ENCODE peak calls at places on chromosome 20, in five cellular contexts. One of them, this sample, is unnamed.

GRCh38 chr20:45817652-45818194 is 5.3 kb downstream of the UBE2C start:
- DNase-seq in fibroblast of lung: peak
- DNase-seq in neural crest cell: no peak
- DNase-seq in CD8-positive, alpha-beta T cell: no peak
- DNase-seq in HCT116: no peak
- DNase-seq in this sample: no peak

GRCh38 chr20:45924391-45925261 is 9.9 kb upstream of the PCIF1 start:
- DNase-seq in fibroblast of lung: peak
- DNase-seq in neural crest cell: no peak
- DNase-seq in CD8-positive, alpha-beta T cell: no peak
- DNase-seq in HCT116: no peak
- DNase-seq in this sample: no peak

GRCh38 chr20:34309691-34310090 is 6.5 kb upstream of the AHCY start:
- DNase-seq in fibroblast of lung: no peak
- DNase-seq in neural crest cell: no peak
- DNase-seq in CD8-positive, alpha-beta T cell: no peak
- DNase-seq in HCT116: no peak
- DNase-seq in this sample: no peak

GRCh38 chr20:4375881-4376280 is 345.8 kb upstream of the PRND start:
- DNase-seq in fibroblast of lung: peak
- DNase-seq in neural crest cell: no peak
- DNase-seq in CD8-positive, alpha-beta T cell: no peak
- DNase-seq in HCT116: no peak
- DNase-seq in this sample: no peak

GRCh38 chr20:60297649-60298048 is 339.4 kb downstream of the CDH26 start:
- DNase-seq in fibroblast of lung: no peak
- DNase-seq in neural crest cell: no peak
- DNase-seq in CD8-positive, alpha-beta T cell: no peak
- DNase-seq in HCT116: no peak
- DNase-seq in this sample: no peak

GRCh38 chr20:21125072-21125848 is 622 bp upstream of the KIZ start:
- DNase-seq in fibroblast of lung: peak
- DNase-seq in neural crest cell: peak
- DNase-seq in CD8-positive, alpha-beta T cell: no peak
- DNase-seq in HCT116: peak
- DNase-seq in this sample: no peak

GRCh38 chr20:35226775-35227681 is 538 bp downstream of the MMP24 start:
- DNase-seq in fibroblast of lung: peak
- DNase-seq in neural crest cell: peak
- DNase-seq in CD8-positive, alpha-beta T cell: peak
- DNase-seq in HCT116: no peak
- DNase-seq in this sample: peak

GRCh38 chr20:9348746-9349145 is 165.6 kb upstream of the LAMP5 start:
- DNase-seq in fibroblast of lung: peak
- DNase-seq in neural crest cell: no peak
- DNase-seq in CD8-positive, alpha-beta T cell: no peak
- DNase-seq in HCT116: no peak
- DNase-seq in this sample: no peak

GRCh38 chr20:34949120-34949519 is 6.5 kb downstream of the GSS start:
- DNase-seq in fibroblast of lung: no peak
- DNase-seq in neural crest cell: no peak
- DNase-seq in CD8-positive, alpha-beta T cell: no peak
- DNase-seq in HCT116: no peak
- DNase-seq in this sample: no peak

GRCh38 chr20:25294459-25295385 is 46.8 kb downstream of the PYGB start:
- DNase-seq in fibroblast of lung: peak
- DNase-seq in neural crest cell: peak
- DNase-seq in CD8-positive, alpha-beta T cell: peak
- DNase-seq in HCT116: peak
- DNase-seq in this sample: peak

GRCh38 chr20:61352381-61353260 is 100.6 kb downstream of the CDH4 start:
- DNase-seq in fibroblast of lung: no peak
- DNase-seq in neural crest cell: no peak
- DNase-seq in CD8-positive, alpha-beta T cell: no peak
- DNase-seq in HCT116: no peak
- DNase-seq in this sample: no peak

GRCh38 chr20:19944772-19945459 is 72.2 kb upstream of the NAA20 start:
- DNase-seq in fibroblast of lung: peak
- DNase-seq in neural crest cell: no peak
- DNase-seq in CD8-positive, alpha-beta T cell: no peak
- DNase-seq in HCT116: no peak
- DNase-seq in this sample: no peak

GRCh38 chr20:3134151-3134550 is 25.5 kb downstream of the FASTKD5 start:
- DNase-seq in fibroblast of lung: no peak
- DNase-seq in neural crest cell: no peak
- DNase-seq in CD8-positive, alpha-beta T cell: no peak
- DNase-seq in HCT116: no peak
- DNase-seq in this sample: no peak

GRCh38 chr20:47929368-47930115 is 144.3 kb upstream of the SULF2 start:
- DNase-seq in fibroblast of lung: peak
- DNase-seq in neural crest cell: no peak
- DNase-seq in CD8-positive, alpha-beta T cell: no peak
- DNase-seq in HCT116: peak
- DNase-seq in this sample: no peak

GRCh38 chr20:51311636-51312479 is 230.7 kb downstream of the NFATC2 start:
- DNase-seq in fibroblast of lung: peak
- DNase-seq in neural crest cell: no peak
- DNase-seq in CD8-positive, alpha-beta T cell: no peak
- DNase-seq in HCT116: no peak
- DNase-seq in this sample: no peak

GRCh38 chr20:50504231-50504823 is 5.9 kb upstream of the PTPN1 start:
- DNase-seq in fibroblast of lung: no peak
- DNase-seq in neural crest cell: no peak
- DNase-seq in CD8-positive, alpha-beta T cell: no peak
- DNase-seq in HCT116: peak
- DNase-seq in this sample: no peak

GRCh38 chr20:47878601-47879004 is 93.3 kb upstream of the SULF2 start:
- DNase-seq in fibroblast of lung: no peak
- DNase-seq in neural crest cell: no peak
- DNase-seq in CD8-positive, alpha-beta T cell: no peak
- DNase-seq in HCT116: no peak
- DNase-seq in this sample: no peak

GRCh38 chr20:40757087-40757486 is 68.1 kb upstream of the MAFB start:
- DNase-seq in fibroblast of lung: no peak
- DNase-seq in neural crest cell: no peak
- DNase-seq in CD8-positive, alpha-beta T cell: no peak
- DNase-seq in HCT116: no peak
- DNase-seq in this sample: no peak

GRCh38 chr20:17372831-17373440 is 146.1 kb downstream of the PCSK2 start:
- DNase-seq in fibroblast of lung: no peak
- DNase-seq in neural crest cell: no peak
- DNase-seq in CD8-positive, alpha-beta T cell: no peak
- DNase-seq in HCT116: no peak
- DNase-seq in this sample: no peak

GRCh38 chr20:47231382-47232042 is 125.0 kb downstream of the ZMYND8 start:
- DNase-seq in fibroblast of lung: peak
- DNase-seq in neural crest cell: no peak
- DNase-seq in CD8-positive, alpha-beta T cell: no peak
- DNase-seq in HCT116: no peak
- DNase-seq in this sample: no peak

GRCh38 chr20:34946661-34947060 is 8.9 kb downstream of the GSS start:
- DNase-seq in fibroblast of lung: peak
- DNase-seq in neural crest cell: no peak
- DNase-seq in CD8-positive, alpha-beta T cell: no peak
- DNase-seq in HCT116: no peak
- DNase-seq in this sample: no peak

GRCh38 chr20:10701607-10702006 is 27.8 kb upstream of the JAG1 start:
- DNase-seq in fibroblast of lung: no peak
- DNase-seq in neural crest cell: no peak
- DNase-seq in CD8-positive, alpha-beta T cell: no peak
- DNase-seq in HCT116: no peak
- DNase-seq in this sample: no peak

GRCh38 chr20:13220857-13221297 is at the start of gene ISM1:
- DNase-seq in fibroblast of lung: peak
- DNase-seq in neural crest cell: peak
- DNase-seq in CD8-positive, alpha-beta T cell: peak
- DNase-seq in HCT116: no peak
- DNase-seq in this sample: no peak

GRCh38 chr20:10578607-10579006 is 95.2 kb downstream of the JAG1 start:
- DNase-seq in fibroblast of lung: peak
- DNase-seq in neural crest cell: no peak
- DNase-seq in CD8-positive, alpha-beta T cell: no peak
- DNase-seq in HCT116: peak
- DNase-seq in this sample: no peak

GRCh38 chr20:34895465-34895864 is 19.1 kb downstream of the ACSS2 start:
- DNase-seq in fibroblast of lung: no peak
- DNase-seq in neural crest cell: no peak
- DNase-seq in CD8-positive, alpha-beta T cell: no peak
- DNase-seq in HCT116: no peak
- DNase-seq in this sample: no peak

GRCh38 chr20:17964632-17965031 is 4.0 kb downstream of the SNX5 start:
- DNase-seq in fibroblast of lung: no peak
- DNase-seq in neural crest cell: no peak
- DNase-seq in CD8-positive, alpha-beta T cell: no peak
- DNase-seq in HCT116: no peak
- DNase-seq in this sample: no peak

GRCh38 chr20:2133318-2134183 is 31.9 kb downstream of the STK35 start:
- DNase-seq in fibroblast of lung: peak
- DNase-seq in neural crest cell: no peak
- DNase-seq in CD8-positive, alpha-beta T cell: no peak
- DNase-seq in HCT116: no peak
- DNase-seq in this sample: no peak

GRCh38 chr20:47464380-47465101 is 37.1 kb upstream of the NCOA3 start:
- DNase-seq in fibroblast of lung: peak
- DNase-seq in neural crest cell: no peak
- DNase-seq in CD8-positive, alpha-beta T cell: no peak
- DNase-seq in HCT116: peak
- DNase-seq in this sample: no peak

GRCh38 chr20:62403331-62403730 is 3.8 kb downstream of the CABLES2 start:
- DNase-seq in fibroblast of lung: no peak
- DNase-seq in neural crest cell: no peak
- DNase-seq in CD8-positive, alpha-beta T cell: no peak
- DNase-seq in HCT116: no peak
- DNase-seq in this sample: no peak

GRCh38 chr20:62402456-62402855 is 4.6 kb downstream of the CABLES2 start:
- DNase-seq in fibroblast of lung: no peak
- DNase-seq in neural crest cell: no peak
- DNase-seq in CD8-positive, alpha-beta T cell: no peak
- DNase-seq in HCT116: no peak
- DNase-seq in this sample: no peak

GRCh38 chr20:62400021-62400420 is 7.1 kb downstream of the CABLES2 start:
- DNase-seq in fibroblast of lung: no peak
- DNase-seq in neural crest cell: no peak
- DNase-seq in CD8-positive, alpha-beta T cell: no peak
- DNase-seq in HCT116: no peak
- DNase-seq in this sample: no peak

GRCh38 chr20:62400541-62400940 is 6.5 kb downstream of the CABLES2 start:
- DNase-seq in fibroblast of lung: no peak
- DNase-seq in neural crest cell: no peak
- DNase-seq in CD8-positive, alpha-beta T cell: no peak
- DNase-seq in HCT116: no peak
- DNase-seq in this sample: no peak

DNA sequence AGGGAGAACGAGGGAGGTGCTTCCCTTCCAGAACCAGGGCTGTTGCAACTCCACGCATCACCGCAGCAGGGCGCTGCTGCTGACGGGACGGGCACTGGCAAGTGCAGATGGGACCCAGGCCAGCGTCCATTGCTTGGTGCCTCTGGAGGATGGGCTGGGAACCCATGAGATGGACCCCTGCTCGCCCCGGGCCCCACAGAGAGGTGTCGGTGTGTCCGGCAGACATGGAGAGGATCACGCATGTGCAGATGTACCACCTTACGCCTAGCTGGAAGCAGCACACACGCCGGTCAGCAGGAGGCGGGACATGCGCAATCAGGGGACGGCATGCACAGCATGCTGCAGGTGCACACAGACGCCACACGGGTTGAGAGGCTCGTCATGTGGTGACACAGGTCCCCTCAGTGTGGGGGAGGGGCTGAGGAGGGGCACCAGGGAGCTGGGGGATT is 5.7 kb downstream of the CABLES2 start:
- DNase-seq in fibroblast of lung: no peak
- DNase-seq in neural crest cell: no peak
- DNase-seq in CD8-positive, alpha-beta T cell: no peak
- DNase-seq in HCT116: no peak
- DNase-seq in this sample: no peak
- TF ChIP-seq CTCF in fibroblast of lung: no peak
- TF ChIP-seq CTCF in neural crest cell: peak
- TF ChIP-seq CTCF in CD8-positive, alpha-beta T cell: no peak
- TF ChIP-seq CTCF in HCT116: no peak
- TF ChIP-seq CTCF in this sample: no peak

GRCh38 chr20:6074145-6074561 is 20.3 kb upstream of the LRRN4 start:
- DNase-seq in fibroblast of lung: no peak
- DNase-seq in neural crest cell: peak
- DNase-seq in CD8-positive, alpha-beta T cell: no peak
- DNase-seq in HCT116: no peak
- DNase-seq in this sample: no peak
- TF ChIP-seq CTCF in fibroblast of lung: no peak
- TF ChIP-seq CTCF in neural crest cell: peak
- TF ChIP-seq CTCF in CD8-positive, alpha-beta T cell: no peak
- TF ChIP-seq CTCF in HCT116: no peak
- TF ChIP-seq CTCF in this sample: no peak

GRCh38 chr20:22411568-22412450 is 172.6 kb downstream of the FOXA2 start:
- DNase-seq in fibroblast of lung: peak
- DNase-seq in neural crest cell: no peak
- DNase-seq in CD8-positive, alpha-beta T cell: no peak
- DNase-seq in HCT116: no peak
- DNase-seq in this sample: no peak
- TF ChIP-seq CTCF in fibroblast of lung: no peak
- TF ChIP-seq CTCF in neural crest cell: no peak
- TF ChIP-seq CTCF in CD8-positive, alpha-beta T cell: no peak
- TF ChIP-seq CTCF in HCT116: no peak
- TF ChIP-seq CTCF in this sample: no peak

GRCh38 chr20:44092551-44093248 is 94.3 kb downstream of the JPH2 start:
- DNase-seq in fibroblast of lung: peak
- DNase-seq in neural crest cell: peak
- DNase-seq in CD8-positive, alpha-beta T cell: no peak
- DNase-seq in HCT116: no peak
- DNase-seq in this sample: no peak
- TF ChIP-seq CTCF in fibroblast of lung: peak
- TF ChIP-seq CTCF in neural crest cell: peak
- TF ChIP-seq CTCF in CD8-positive, alpha-beta T cell: peak
- TF ChIP-seq CTCF in HCT116: peak
- TF ChIP-seq CTCF in this sample: peak

GRCh38 chr20:42594659-42595058 is 595.0 kb downstream of the PTPRT start:
- DNase-seq in fibroblast of lung: no peak
- DNase-seq in neural crest cell: no peak
- DNase-seq in CD8-positive, alpha-beta T cell: no peak
- DNase-seq in HCT116: no peak
- DNase-seq in this sample: no peak

GRCh38 chr20:42603655-42604054 is 586.1 kb downstream of the PTPRT start:
- DNase-seq in fibroblast of lung: no peak
- DNase-seq in neural crest cell: no peak
- DNase-seq in CD8-positive, alpha-beta T cell: no peak
- DNase-seq in HCT116: no peak
- DNase-seq in this sample: no peak

GRCh38 chr20:42595625-42596024 is 594.1 kb downstream of the PTPRT start:
- DNase-seq in fibroblast of lung: no peak
- DNase-seq in neural crest cell: no peak
- DNase-seq in CD8-positive, alpha-beta T cell: no peak
- DNase-seq in HCT116: no peak
- DNase-seq in this sample: no peak

DNA sequence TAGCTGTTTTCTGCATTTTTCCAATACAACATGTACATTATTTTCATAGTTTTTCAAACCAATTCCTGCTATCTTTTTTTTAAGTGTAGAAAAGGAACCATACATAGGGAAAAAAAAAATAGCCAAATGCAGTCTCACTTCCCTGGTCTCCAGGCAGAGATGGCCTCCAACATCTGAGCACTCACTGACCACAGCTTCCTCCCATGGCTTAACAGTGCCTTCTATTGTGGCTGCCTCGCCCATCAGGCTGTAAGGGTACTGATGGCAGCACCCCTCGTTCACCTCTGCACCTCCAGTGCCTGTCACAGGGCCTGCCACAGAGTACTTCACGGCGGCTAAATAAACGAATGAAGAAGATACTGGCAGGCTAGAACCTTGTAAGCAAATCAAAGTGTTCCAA is 591.1 kb downstream of the PTPRT start:
- DNase-seq in fibroblast of lung: no peak
- DNase-seq in neural crest cell: no peak
- DNase-seq in CD8-positive, alpha-beta T cell: no peak
- DNase-seq in HCT116: no peak
- DNase-seq in this sample: no peak
- TF ChIP-seq CTCF in fibroblast of lung: no peak
- TF ChIP-seq CTCF in neural crest cell: no peak
- TF ChIP-seq CTCF in CD8-positive, alpha-beta T cell: no peak
- TF ChIP-seq CTCF in HCT116: no peak
- TF ChIP-seq CTCF in this sample: no peak

This sample was measured in natural killer cell.